ENCODE peak calls at places on chromosomes 1 and 21, in six cellular contexts. J is sciatic nerve; A is Calu3; Q is activated CD4-positive, alpha-beta T cell treated with anti-CD3 and anti-CD28 coated beads, Interleukin-2, amount 50 U/mL, for 48 hours; G is Panc1; T is activated T-cell treated with anti-CD3 and anti-CD28 coated beads for 1 hour. S is an unnamed sample.

GRCh38 chr1:10160173-10160572 is 50.2 kb upstream of the KIF1B start:
- DNase-seq in J (no peak), T (no peak), Q (no peak), A (no peak), G (no peak), S (no peak)

GRCh38 chr1:19682901-19683300 is 18.2 kb downstream of the HTR6 start:
- DNase-seq in J (no peak), Q (no peak), G (no peak), T (no peak), A (no peak), S (no peak)

GRCh38 chr1:160114085-160114484 is 1.5 kb upstream of the ATP1A2 start:
- DNase-seq in A (no peak), J (no peak), T (no peak), Q (no peak), G (no peak), S (no peak)

GRCh38 chr1:169363046-169363756 is 4.4 kb downstream of the NME7 start:
- DNase-seq in A (no peak), J (no peak), G (peak), Q (peak), T (no peak), S (peak)

GRCh38 chr1:229756666-229757065 is 130.6 kb downstream of the URB2 start:
- DNase-seq in A (peak), G (no peak), Q (no peak), T (no peak), J (no peak), S (no peak)

GRCh38 chr1:198001776-198002408 is 84.7 kb downstream of the LHX9 start:
- DNase-seq in J (no peak), G (no peak), A (no peak), T (no peak), Q (no peak), S (no peak)

GRCh38 chr1:225462714-225463574 is 35.1 kb upstream of the LBR start:
- DNase-seq in A (no peak), G (no peak), T (no peak), J (no peak), Q (no peak), S (no peak)

GRCh38 chr1:70779571-70779970 is 268.0 kb downstream of the PTGER3 start:
- DNase-seq in A (no peak), J (no peak), G (no peak), T (no peak), Q (no peak), S (no peak)

GRCh38 chr21:43718872-43719747 is at the start of gene PDXK:
- DNase-seq in Q (peak), G (no peak), T (peak), J (peak), A (peak), S (peak)

GRCh38 chr1:16076871-16077250 is 3.4 kb upstream of the FAM131C start:
- DNase-seq in G (no peak), A (peak), T (no peak), J (no peak), Q (no peak), S (no peak)

S was measured in stimulated activated naive CD8-positive, alpha-beta T cell treated with anti-CD3 and anti-CD28 coated beads, Interleukin-15, Interleukin-2, amounts not matched to agents 100 U/mL and 50 U/mL, for 24 hours.